ENCODE peak calls at places on chromosome 18, in four cellular contexts. T, P, L and E are unnamed samples.

GRCh38 chr18:23585897-23586248 is 433 bp downstream of the NPC1 start:
- DNase-seq in T (no peak), P (no peak), L (no peak), E (no peak)

GRCh38 chr18:53698907-53699306 is 525.6 kb downstream of the MBD2 start:
- DNase-seq in T (peak; percentile 5), P (peak; percentile 75), L (no peak), E (no peak)

GRCh38 chr18:58041633-58042032 is 2.4 kb upstream of the NEDD4L start:
- DNase-seq in T (no peak), P (no peak), L (no peak), E (no peak)

GRCh38 chr18:27030403-27030802 is 154.7 kb downstream of the CHST9 start:
- DNase-seq in T (no peak), P (peak; percentile 2), L (no peak), E (no peak)

GRCh38 chr18:50458366-50458765 is 83.5 kb downstream of the SKA1 start:
- DNase-seq in T (no peak), P (no peak), L (no peak), E (no peak)

GRCh38 chr18:56538756-56539155 is 99.6 kb downstream of the TXNL1 start:
- DNase-seq in T (peak; percentile 45), P (no peak), L (peak; percentile 56), E (no peak)

GRCh38 chr18:55376387-55376786 is 211.6 kb downstream of the TCF4 start:
- DNase-seq in T (no peak), P (no peak), L (no peak), E (no peak)

GRCh38 chr18:46174317-46175039 is 70.3 kb downstream of the HAUS1 start:
- DNase-seq in T (no peak), P (peak; percentile 61), L (no peak), E (no peak)

GRCh38 chr18:46942646-46943045 is 25.2 kb downstream of the KATNAL2 start:
- DNase-seq in T (no peak), P (no peak), L (no peak), E (no peak)

GRCh38 chr18:48676756-48677368 is 138.0 kb downstream of the CTIF start:
- DNase-seq in T (no peak), P (peak; percentile 59), L (no peak), E (no peak)

GRCh38 chr18:63444567-63444966 is 22.3 kb upstream of the VPS4B start:
- DNase-seq in T (peak; percentile 66), P (peak; percentile 78), L (peak; percentile 47), E (no peak)

GRCh38 chr18:49884465-49884864 is 71.1 kb upstream of the ACAA2 start:
- DNase-seq in T (no peak), P (no peak), L (no peak), E (no peak)

GRCh38 chr18:48623468-48624220 is 84.8 kb downstream of the CTIF start:
- DNase-seq in T (peak; percentile 82), P (peak; percentile 89), L (peak; percentile 89), E (peak; percentile 76)

GRCh38 chr18:79962835-79963657 is 1.4 kb upstream of the HSBP1L1 start:
- DNase-seq in T (no peak), P (no peak), L (no peak), E (no peak)

GRCh38 chr18:41783879-41784278 is 171.2 kb upstream of the PIK3C3 start:
- DNase-seq in T (no peak), P (no peak), L (no peak), E (no peak)

GRCh38 chr18:48408111-48408726 is 964 bp downstream of the ZBTB7C start:
- DNase-seq in T (no peak), P (peak; percentile 11), L (no peak), E (no peak)

GRCh38 chr18:23998811-23999210 is 15.7 kb upstream of the TTC39C start:
- DNase-seq in T (no peak), P (no peak), L (no peak), E (peak; percentile 55)

GRCh38 chr18:47883771-47884413 is 46.6 kb downstream of the SMAD2 start:
- DNase-seq in T (no peak), P (peak; percentile 67), L (no peak), E (peak; percentile 36)

GRCh38 chr18:57839942-57840381 is 36.8 kb upstream of the ATP8B1 start:
- DNase-seq in T (peak; percentile 69), P (peak; percentile 77), L (peak; percentile 45), E (no peak)

GRCh38 chr18:9642799-9643445 is 28.6 kb upstream of the PPP4R1 start:
- DNase-seq in T (no peak), P (peak; percentile 48), L (no peak), E (peak; percentile 69)

GRCh38 chr18:934518-935123 is 29.9 kb downstream of the ADCYAP1 start:
- DNase-seq in T (no peak), P (peak; percentile 3), L (no peak), E (no peak)

GRCh38 chr18:67553471-67553870 is 37.0 kb upstream of the DSEL start:
- DNase-seq in T (no peak), P (peak; percentile 9), L (no peak), E (no peak)

GRCh38 chr18:2549462-2549861 is 21.8 kb downstream of the METTL4 start:
- DNase-seq in T (no peak), P (no peak), L (no peak), E (no peak)

GRCh38 chr18:2545155-2545554 is 26.1 kb downstream of the METTL4 start:
- DNase-seq in T (no peak), P (no peak), L (no peak), E (no peak)

GRCh38 chr18:2551425-2551824 is 19.9 kb downstream of the METTL4 start:
- DNase-seq in T (no peak), P (no peak), L (no peak), E (no peak)

DNA sequence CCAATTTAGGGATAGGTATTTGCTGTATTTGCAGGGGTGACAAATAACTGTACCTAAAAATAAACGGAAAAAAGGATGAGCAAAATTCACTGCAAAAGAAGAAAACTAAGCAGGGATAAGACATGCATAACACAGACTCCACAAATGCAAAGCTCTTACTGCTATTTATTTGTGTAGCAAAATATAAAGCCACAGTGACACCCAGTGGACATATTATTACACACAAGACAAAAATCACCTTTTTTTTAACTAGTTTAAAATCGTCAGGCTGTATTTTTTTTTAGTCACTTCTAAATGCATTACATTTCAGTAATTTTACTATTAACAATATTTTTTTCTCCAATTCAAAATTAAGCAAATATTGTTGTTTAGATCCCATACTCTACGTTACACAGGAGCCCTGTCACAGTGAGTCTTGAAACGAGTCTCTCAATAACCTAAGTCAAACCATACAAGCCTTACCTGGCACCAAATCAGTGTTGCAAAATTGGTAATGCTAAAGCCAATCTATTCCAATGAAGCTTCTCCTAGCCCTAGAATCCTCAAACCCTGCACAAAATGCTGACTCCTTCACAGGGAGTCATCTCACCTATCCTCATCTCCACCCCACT is 23.7 kb downstream of the METTL4 start:
- DNase-seq in T (no peak), P (peak; percentile 86), L (no peak), E (peak; percentile 23)
- TF ChIP-seq CTCF in T (peak; percentile 34), P (peak; percentile 48), L (peak; percentile 38), E (peak; percentile 19)

DNA sequence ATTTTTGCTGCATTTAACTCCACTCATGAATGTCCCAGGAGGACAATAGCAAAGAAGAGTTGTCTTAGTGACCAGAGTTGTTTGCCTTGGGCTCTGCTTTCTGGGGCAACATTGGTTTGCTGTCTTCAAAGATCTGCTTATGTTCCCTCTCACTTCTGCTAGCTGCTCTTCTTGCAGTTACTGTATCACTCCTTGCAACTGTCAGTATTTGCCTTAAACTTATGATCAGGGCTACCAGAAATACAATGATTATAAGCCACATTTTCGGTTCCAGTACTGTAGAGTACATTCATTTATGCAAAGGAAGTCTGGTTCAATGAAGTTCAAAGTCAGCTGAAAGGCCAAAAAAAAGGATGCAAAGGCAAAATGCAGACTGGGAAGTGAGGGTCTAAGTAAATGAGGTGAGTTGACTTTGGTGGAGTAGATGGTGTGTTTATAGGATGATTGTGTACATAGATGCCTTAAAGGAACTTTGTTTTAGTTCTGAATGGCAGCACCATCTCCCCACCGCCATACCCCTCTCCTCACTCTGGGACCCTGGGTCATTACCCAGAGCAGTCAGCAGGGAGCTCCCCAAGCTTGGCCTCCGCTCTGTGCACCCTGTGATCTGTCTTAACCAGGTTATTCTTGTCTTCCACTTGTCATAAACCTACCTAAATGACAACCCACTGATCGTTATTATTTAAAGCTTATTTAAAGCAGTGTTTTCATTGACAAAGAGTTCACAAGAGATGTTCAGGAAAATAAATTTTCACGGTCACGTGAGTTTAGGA is 236.0 kb downstream of the DOK6 start:
- DNase-seq in T (no peak), P (peak; percentile 9), L (no peak), E (no peak)
- TF ChIP-seq CTCF in T (peak; percentile 8), P (peak; percentile 55), L (peak; percentile 20), E (peak; percentile 20)

GRCh38 chr18:59839241-59839640 is 60.6 kb upstream of the PMAIP1 start:
- DNase-seq in T (no peak), P (no peak), L (no peak), E (no peak)

GRCh38 chr18:59837586-59837985 is 62.2 kb upstream of the PMAIP1 start:
- DNase-seq in T (no peak), P (peak; percentile 78), L (no peak), E (peak; percentile 23)

GRCh38 chr18:59835656-59836379 is 64.0 kb upstream of the PMAIP1 start:
- DNase-seq in T (no peak), P (peak; percentile 45), L (no peak), E (no peak)

GRCh38 chr18:59842947-59843346 is 56.8 kb upstream of the PMAIP1 start:
- DNase-seq in T (no peak), P (no peak), L (no peak), E (no peak)

DNA sequence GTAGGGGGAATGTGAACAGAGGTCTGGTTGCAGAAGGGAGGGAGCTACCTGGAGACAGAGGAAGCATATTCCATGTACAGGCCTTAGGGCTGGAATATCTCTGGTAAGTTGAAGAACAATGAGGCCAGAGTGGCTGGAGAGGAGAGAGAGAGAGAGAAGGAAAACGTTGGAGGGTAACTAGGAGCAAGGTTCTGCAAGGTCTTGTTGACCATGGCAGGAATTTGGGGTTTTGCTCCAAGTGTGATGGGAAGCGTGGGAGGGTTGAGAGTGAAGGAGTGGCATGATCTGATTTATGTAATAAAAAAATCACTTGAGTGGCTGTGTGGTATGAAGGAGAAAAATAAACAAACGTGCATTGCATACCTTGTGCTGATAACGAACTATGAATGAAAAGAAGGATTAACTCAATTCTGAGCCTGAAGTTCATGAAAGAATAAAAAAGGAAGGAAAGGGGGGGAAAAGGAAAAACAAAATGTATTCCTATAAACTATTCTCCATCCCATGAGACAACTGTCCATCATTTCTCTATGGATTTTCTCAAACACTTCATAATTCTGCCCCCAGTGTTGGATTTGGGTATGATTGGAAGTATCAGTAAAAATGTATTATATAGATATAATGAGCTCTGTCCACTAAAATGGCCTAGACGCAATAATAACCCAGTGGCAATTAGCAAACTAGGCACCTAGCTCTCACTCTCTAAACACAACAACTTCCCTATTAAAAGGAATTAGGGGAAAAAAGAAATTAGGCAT is 59.7 kb upstream of the PMAIP1 start:
- DNase-seq in T (no peak), P (peak; percentile 21), L (no peak), E (no peak)
- TF ChIP-seq CTCF in T (no peak), P (peak; percentile 40), L (peak; percentile 10), E (no peak)

GRCh38 chr18:32958746-32959145 is 185.9 kb upstream of the KLHL14 start:
- DNase-seq in T (no peak), P (no peak), L (no peak), E (no peak)

DNA sequence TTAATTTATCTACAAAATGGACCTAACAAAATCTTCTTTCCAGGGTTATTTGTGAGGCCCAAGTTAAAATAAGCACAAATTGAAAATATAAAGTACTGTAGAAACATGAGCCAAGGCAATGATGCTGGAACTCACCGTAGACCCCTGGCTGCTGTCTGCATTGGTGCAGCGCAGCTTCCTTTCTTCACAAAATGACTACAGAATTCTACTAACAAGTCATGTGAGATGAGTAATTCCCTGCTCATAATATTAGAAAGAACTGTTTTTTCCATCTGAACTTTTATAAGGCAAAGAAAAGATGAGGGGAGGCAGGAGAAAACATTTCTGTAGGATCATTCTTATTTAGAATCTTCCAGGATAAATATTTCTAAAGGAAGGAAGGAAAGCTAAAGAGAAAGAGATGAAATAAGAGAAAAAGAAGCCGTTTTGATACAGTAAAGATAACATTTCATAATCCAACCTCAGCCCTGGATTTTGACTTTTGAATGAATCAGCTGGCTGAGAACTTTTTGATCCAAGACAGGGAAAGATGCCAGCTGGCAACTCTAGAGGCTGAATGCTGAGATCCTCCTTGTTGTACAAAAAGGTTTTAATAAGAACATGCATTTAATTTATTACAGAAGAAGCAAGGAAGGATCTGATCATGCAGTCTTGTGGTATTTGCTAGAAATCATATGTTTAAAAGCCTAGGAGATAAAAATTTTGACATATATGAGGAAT is 183.9 kb upstream of the KLHL14 start:
- DNase-seq in T (no peak), P (peak; percentile 91), L (no peak), E (no peak)
- TF ChIP-seq CTCF in T (no peak), P (peak; percentile 93), L (no peak), E (no peak)